ENCODE peak calls at places on chromosomes 16 and 17, in six cellular contexts. One of them, this sample, is unnamed.

GRCh38 chr17:1006054-1006453 is 9.1 kb downstream of the TIMM22 start:
- DNase-seq in AG10803: no peak
- DNase-seq in MV-4-11: no peak
- DNase-seq in amniotic stem cell: no peak
- DNase-seq in memory B cell: no peak
- DNase-seq in naive B cell: no peak
- DNase-seq in this sample: no peak

GRCh38 chr16:66366433-66367299 is at the start of gene CDH5:
- DNase-seq in AG10803: no peak
- DNase-seq in MV-4-11: peak; percentile 18
- DNase-seq in amniotic stem cell: no peak
- DNase-seq in memory B cell: no peak
- DNase-seq in naive B cell: no peak
- DNase-seq in this sample: no peak

GRCh38 chr16:30449116-30449435 is 3.4 kb upstream of the SEPHS2 start:
- DNase-seq in AG10803: no peak
- DNase-seq in MV-4-11: no peak
- DNase-seq in amniotic stem cell: no peak
- DNase-seq in memory B cell: no peak
- DNase-seq in naive B cell: no peak
- DNase-seq in this sample: no peak

GRCh38 chr17:77887110-77887463 is 71.4 kb upstream of the TNRC6C start:
- DNase-seq in AG10803: no peak
- DNase-seq in MV-4-11: no peak
- DNase-seq in amniotic stem cell: no peak
- DNase-seq in memory B cell: no peak
- DNase-seq in naive B cell: no peak
- DNase-seq in this sample: no peak

GRCh38 chr17:1882836-1883235 is 53.0 kb downstream of the RPA1 start:
- DNase-seq in AG10803: peak; percentile 43
- DNase-seq in MV-4-11: peak; percentile 8
- DNase-seq in amniotic stem cell: peak; percentile 0
- DNase-seq in memory B cell: peak; percentile 39
- DNase-seq in naive B cell: peak; percentile 24
- DNase-seq in this sample: peak; percentile 27

GRCh38 chr16:15035163-15035729 is 20.6 kb downstream of the NTAN1 start:
- DNase-seq in AG10803: no peak
- DNase-seq in MV-4-11: no peak
- DNase-seq in amniotic stem cell: no peak
- DNase-seq in memory B cell: no peak
- DNase-seq in naive B cell: no peak
- DNase-seq in this sample: no peak

GRCh38 chr17:76076765-76077581 is 2.0 kb upstream of the ZACN start:
- DNase-seq in AG10803: no peak
- DNase-seq in MV-4-11: no peak
- DNase-seq in amniotic stem cell: no peak
- DNase-seq in memory B cell: peak; percentile 61
- DNase-seq in naive B cell: peak; percentile 82
- DNase-seq in this sample: no peak

GRCh38 chr17:8673621-8674020 is 43.1 kb upstream of the MYH10 start:
- DNase-seq in AG10803: peak; percentile 69
- DNase-seq in MV-4-11: no peak
- DNase-seq in amniotic stem cell: no peak
- DNase-seq in memory B cell: no peak
- DNase-seq in naive B cell: no peak
- DNase-seq in this sample: no peak

GRCh38 chr17:33012522-33013033 is 20.9 kb downstream of the SPACA3 start:
- DNase-seq in AG10803: peak; percentile 83
- DNase-seq in MV-4-11: no peak
- DNase-seq in amniotic stem cell: peak; percentile 92
- DNase-seq in memory B cell: no peak
- DNase-seq in naive B cell: no peak
- DNase-seq in this sample: no peak

GRCh38 chr17:30363715-30364202 is 15.0 kb upstream of the CPD start:
- DNase-seq in AG10803: peak; percentile 74
- DNase-seq in MV-4-11: peak; percentile 72
- DNase-seq in amniotic stem cell: no peak
- DNase-seq in memory B cell: no peak
- DNase-seq in naive B cell: peak; percentile 41
- DNase-seq in this sample: peak; percentile 57

GRCh38 chr16:47026492-47026891 is 53.0 kb upstream of the DNAJA2 start:
- DNase-seq in AG10803: no peak
- DNase-seq in MV-4-11: no peak
- DNase-seq in amniotic stem cell: no peak
- DNase-seq in memory B cell: no peak
- DNase-seq in naive B cell: no peak
- DNase-seq in this sample: no peak

GRCh38 chr16:66551362-66551761 is 1.0 kb upstream of the CKLF start:
- DNase-seq in AG10803: peak; percentile 32
- DNase-seq in MV-4-11: peak; percentile 70
- DNase-seq in amniotic stem cell: no peak
- DNase-seq in memory B cell: peak; percentile 46
- DNase-seq in naive B cell: peak; percentile 50
- DNase-seq in this sample: peak; percentile 45

GRCh38 chr16:50102046-50102756 is 36.4 kb downstream of the HEATR3 start:
- DNase-seq in AG10803: peak; percentile 81
- DNase-seq in MV-4-11: peak; percentile 91
- DNase-seq in amniotic stem cell: no peak
- DNase-seq in memory B cell: no peak
- DNase-seq in naive B cell: no peak
- DNase-seq in this sample: no peak

GRCh38 chr17:80212962-80213650 is 7.0 kb downstream of the SGSH start:
- DNase-seq in AG10803: no peak
- DNase-seq in MV-4-11: peak; percentile 84
- DNase-seq in amniotic stem cell: no peak
- DNase-seq in memory B cell: no peak
- DNase-seq in naive B cell: peak; percentile 26
- DNase-seq in this sample: no peak

GRCh38 chr17:37848690-37849616 is 75.3 kb upstream of the TBC1D3K start:
- DNase-seq in AG10803: peak; percentile 72
- DNase-seq in MV-4-11: peak; percentile 91
- DNase-seq in amniotic stem cell: peak; percentile 33
- DNase-seq in memory B cell: no peak
- DNase-seq in naive B cell: no peak
- DNase-seq in this sample: no peak

GRCh38 chr17:29607557-29608195 is 14.7 kb downstream of the ANKRD13B start:
- DNase-seq in AG10803: no peak
- DNase-seq in MV-4-11: no peak
- DNase-seq in amniotic stem cell: no peak
- DNase-seq in memory B cell: no peak
- DNase-seq in naive B cell: no peak
- DNase-seq in this sample: no peak

GRCh38 chr17:76296186-76296585 is 11.9 kb downstream of the QRICH2 start:
- DNase-seq in AG10803: no peak
- DNase-seq in MV-4-11: no peak
- DNase-seq in amniotic stem cell: no peak
- DNase-seq in memory B cell: no peak
- DNase-seq in naive B cell: no peak
- DNase-seq in this sample: no peak

GRCh38 chr17:61221597-61222471 is 177.8 kb upstream of the TBX2 start:
- DNase-seq in AG10803: peak; percentile 30
- DNase-seq in MV-4-11: peak; percentile 59
- DNase-seq in amniotic stem cell: no peak
- DNase-seq in memory B cell: no peak
- DNase-seq in naive B cell: peak; percentile 6
- DNase-seq in this sample: no peak

GRCh38 chr17:77889135-77889505 is 69.4 kb upstream of the TNRC6C start:
- DNase-seq in AG10803: no peak
- DNase-seq in MV-4-11: no peak
- DNase-seq in amniotic stem cell: no peak
- DNase-seq in memory B cell: no peak
- DNase-seq in naive B cell: no peak
- DNase-seq in this sample: no peak

GRCh38 chr16:20871258-20871657 is 28.9 kb downstream of the DCUN1D3 start:
- DNase-seq in AG10803: peak; percentile 35
- DNase-seq in MV-4-11: no peak
- DNase-seq in amniotic stem cell: no peak
- DNase-seq in memory B cell: no peak
- DNase-seq in naive B cell: no peak
- DNase-seq in this sample: no peak

GRCh38 chr17:48608921-48609505 is 1.8 kb downstream of the HOXB7 start:
- DNase-seq in AG10803: no peak
- DNase-seq in MV-4-11: no peak
- DNase-seq in amniotic stem cell: no peak
- DNase-seq in memory B cell: no peak
- DNase-seq in naive B cell: no peak
- DNase-seq in this sample: no peak

GRCh38 chr17:63645775-63646491 is 23.7 kb downstream of the MAP3K3 start:
- DNase-seq in AG10803: peak; percentile 37
- DNase-seq in MV-4-11: no peak
- DNase-seq in amniotic stem cell: no peak
- DNase-seq in memory B cell: no peak
- DNase-seq in naive B cell: no peak
- DNase-seq in this sample: no peak

GRCh38 chr17:15036238-15036637 is 228.9 kb downstream of the PMP22 start:
- DNase-seq in AG10803: no peak
- DNase-seq in MV-4-11: no peak
- DNase-seq in amniotic stem cell: no peak
- DNase-seq in memory B cell: no peak
- DNase-seq in naive B cell: no peak
- DNase-seq in this sample: no peak

GRCh38 chr17:76515291-76515949 is 14.2 kb upstream of the RHBDF2 start:
- DNase-seq in AG10803: peak; percentile 100
- DNase-seq in MV-4-11: peak; percentile 96
- DNase-seq in amniotic stem cell: peak; percentile 27
- DNase-seq in memory B cell: peak; percentile 54
- DNase-seq in naive B cell: peak; percentile 85
- DNase-seq in this sample: no peak

GRCh38 chr17:83013779-83014117 is 65.7 kb upstream of the METRNL start:
- DNase-seq in AG10803: no peak
- DNase-seq in MV-4-11: no peak
- DNase-seq in amniotic stem cell: no peak
- DNase-seq in memory B cell: no peak
- DNase-seq in naive B cell: no peak
- DNase-seq in this sample: no peak

GRCh38 chr16:51025588-51026290 is 125.3 kb downstream of the SALL1 start:
- DNase-seq in AG10803: no peak
- DNase-seq in MV-4-11: no peak
- DNase-seq in amniotic stem cell: no peak
- DNase-seq in memory B cell: no peak
- DNase-seq in naive B cell: no peak
- DNase-seq in this sample: no peak

GRCh38 chr17:1134634-1135324 is 45.0 kb downstream of the ABR start:
- DNase-seq in AG10803: no peak
- DNase-seq in MV-4-11: no peak
- DNase-seq in amniotic stem cell: no peak
- DNase-seq in memory B cell: no peak
- DNase-seq in naive B cell: no peak
- DNase-seq in this sample: no peak